ENCODE peak calls at places on chromosome 1, in eight cellular contexts. O is CD8-positive, alpha-beta memory T cell; I is fibroblast of lung; A is endothelial cell of umbilical vein; B is lung; R is CD4-positive, alpha-beta T cell; V is substantia nigra; L is tibial artery. T is an unnamed sample.

GRCh38 chr1:1430114-1430982 is 5.1 kb upstream of the VWA1 start:
- DNase-seq in O (no peak), I (peak), A (peak), B (peak), R (no peak), V (peak), L (peak), T (no peak)

GRCh38 chr1:247642742-247643141 is 36.8 kb downstream of the OR13G1 start:
- DNase-seq in O (no peak), I (no peak), A (no peak), B (no peak), R (no peak), V (no peak), L (no peak), T (no peak)

GRCh38 chr1:227225715-227226346 is 92.5 kb downstream of the CDC42BPA start:
- DNase-seq in O (no peak), I (peak), A (peak), B (no peak), R (no peak), V (no peak), L (no peak), T (peak)

GRCh38 chr1:6330410-6330827 is 63.1 kb downstream of the ACOT7 start:
- DNase-seq in O (no peak), I (peak), A (no peak), B (no peak), R (no peak), V (no peak), L (no peak), T (no peak)

GRCh38 chr1:90476411-90476810 is 240.7 kb downstream of the BARHL2 start:
- DNase-seq in O (no peak), I (no peak), A (no peak), B (no peak), R (no peak), V (no peak), L (no peak), T (no peak)

GRCh38 chr1:3049905-3050304 is 19.1 kb upstream of the PRDM16 start:
- DNase-seq in O (no peak), I (no peak), A (no peak), B (no peak), R (no peak), V (no peak), L (no peak), T (no peak)

GRCh38 chr1:82972841-82973553 is 1025.9 kb downstream of the TTLL7 start:
- DNase-seq in O (no peak), I (no peak), A (no peak), B (no peak), R (no peak), V (no peak), L (no peak), T (no peak)

GRCh38 chr1:84425145-84425876 is 27.0 kb downstream of the DNASE2B start:
- DNase-seq in O (no peak), I (no peak), A (no peak), B (no peak), R (no peak), V (no peak), L (no peak), T (no peak)

GRCh38 chr1:154820646-154821045 is 49.4 kb downstream of the KCNN3 start:
- DNase-seq in O (no peak), I (no peak), A (no peak), B (no peak), R (no peak), V (no peak), L (no peak), T (no peak)

GRCh38 chr1:200040516-200041138 is 13.1 kb downstream of the NR5A2 start:
- DNase-seq in O (no peak), I (peak), A (peak), B (no peak), R (no peak), V (no peak), L (no peak), T (no peak)

GRCh38 chr1:201760516-201760915 is 68.4 kb upstream of the IPO9 start:
- DNase-seq in O (no peak), I (peak), A (no peak), B (no peak), R (no peak), V (no peak), L (no peak), T (no peak)

GRCh38 chr1:25505706-25506385 is 37.6 kb upstream of the LDLRAP1 start:
- DNase-seq in O (no peak), I (no peak), A (no peak), B (no peak), R (no peak), V (no peak), L (no peak), T (no peak)

GRCh38 chr1:3429320-3429719 is 25.1 kb upstream of the ARHGEF16 start:
- DNase-seq in O (no peak), I (no peak), A (no peak), B (no peak), R (no peak), V (no peak), L (no peak), T (no peak)

GRCh38 chr1:209544098-209544497 is 39.4 kb upstream of the CAMK1G start:
- DNase-seq in O (no peak), I (no peak), A (no peak), B (no peak), R (no peak), V (no peak), L (no peak), T (no peak)

GRCh38 chr1:206503591-206504362 is 3.6 kb upstream of the RASSF5 start:
- DNase-seq in O (peak), I (peak), A (peak), B (peak), R (no peak), V (no peak), L (peak), T (peak)

GRCh38 chr1:33687000-33687399 is 176.9 kb upstream of the HMGB4 start:
- DNase-seq in O (no peak), I (no peak), A (no peak), B (no peak), R (no peak), V (no peak), L (no peak), T (no peak)

GRCh38 chr1:40274331-40274730 is 16.3 kb downstream of the ZMPSTE24 start:
- DNase-seq in O (no peak), I (no peak), A (no peak), B (no peak), R (no peak), V (no peak), L (no peak), T (no peak)

GRCh38 chr1:85894651-85895050 is 186.4 kb upstream of the ZNHIT6 start:
- DNase-seq in O (no peak), I (peak), A (peak), B (no peak), R (no peak), V (no peak), L (peak), T (peak)

DNA sequence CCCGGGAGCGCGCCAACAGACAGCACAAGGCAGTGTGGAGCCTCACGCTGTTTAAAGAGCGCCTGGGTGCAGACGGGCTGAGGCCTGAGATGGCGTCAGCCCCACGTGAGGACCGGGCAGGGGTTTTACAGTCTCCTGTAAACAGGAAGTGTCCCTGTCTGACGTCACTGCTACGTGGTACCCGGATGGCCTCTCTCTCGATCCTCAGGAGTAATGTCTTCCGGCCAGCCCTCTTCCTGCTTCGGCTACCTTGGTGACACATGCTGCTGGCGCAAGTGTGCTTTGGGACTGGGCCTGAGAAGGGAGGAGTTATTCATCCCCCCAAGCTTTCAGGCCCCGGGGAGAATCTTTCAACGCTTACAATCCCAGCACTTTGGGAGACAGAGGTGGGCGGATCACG is 41.2 kb downstream of the CNST start:
- DNase-seq in O (no peak), I (no peak), A (no peak), B (no peak), R (no peak), V (no peak), L (no peak), T (no peak)
- H3K27ac ChIP-seq in O (no peak), I (no peak), A (peak), B (peak), R (no peak), V (no peak), L (no peak), T (peak)

GRCh38 chr1:221459558-221459957 is 282.3 kb downstream of the DUSP10 start:
- DNase-seq in O (no peak), I (no peak), A (no peak), B (no peak), R (no peak), V (no peak), L (no peak), T (no peak)

GRCh38 chr1:221458430-221459156 is 283.3 kb downstream of the DUSP10 start:
- DNase-seq in O (no peak), I (peak), A (no peak), B (no peak), R (no peak), V (no peak), L (no peak), T (no peak)

GRCh38 chr1:221457706-221458429 is 284.0 kb downstream of the DUSP10 start:
- DNase-seq in O (no peak), I (no peak), A (no peak), B (no peak), R (no peak), V (no peak), L (no peak), T (no peak)

GRCh38 chr1:221456918-221457317 is 285.0 kb downstream of the DUSP10 start:
- DNase-seq in O (no peak), I (no peak), A (no peak), B (no peak), R (no peak), V (no peak), L (no peak), T (no peak)

DNA sequence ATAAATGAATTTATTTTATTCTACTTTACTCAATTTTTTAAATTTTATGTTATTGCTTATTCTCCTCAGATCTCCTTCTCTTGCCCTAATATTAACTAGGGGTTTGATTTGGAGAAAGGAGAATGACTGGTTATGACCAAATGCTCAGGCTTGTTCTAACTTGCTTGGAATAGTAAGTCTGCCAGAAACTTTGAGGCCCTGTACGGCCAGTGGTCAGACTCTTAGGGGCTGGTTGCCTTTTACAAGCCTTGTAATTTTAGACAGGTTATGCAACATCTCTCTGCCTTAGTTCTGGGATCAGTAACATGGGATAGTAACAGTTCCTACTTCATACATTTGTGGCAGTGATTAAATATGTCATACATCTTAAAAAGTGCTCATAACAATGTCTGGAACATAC is 279.5 kb downstream of the DUSP10 start:
- DNase-seq in O (no peak), I (peak), A (no peak), B (no peak), R (no peak), V (no peak), L (no peak), T (peak)
- H3K27ac ChIP-seq in O (no peak), I (no peak), A (no peak), B (no peak), R (no peak), V (no peak), L (no peak), T (no peak)

DNA sequence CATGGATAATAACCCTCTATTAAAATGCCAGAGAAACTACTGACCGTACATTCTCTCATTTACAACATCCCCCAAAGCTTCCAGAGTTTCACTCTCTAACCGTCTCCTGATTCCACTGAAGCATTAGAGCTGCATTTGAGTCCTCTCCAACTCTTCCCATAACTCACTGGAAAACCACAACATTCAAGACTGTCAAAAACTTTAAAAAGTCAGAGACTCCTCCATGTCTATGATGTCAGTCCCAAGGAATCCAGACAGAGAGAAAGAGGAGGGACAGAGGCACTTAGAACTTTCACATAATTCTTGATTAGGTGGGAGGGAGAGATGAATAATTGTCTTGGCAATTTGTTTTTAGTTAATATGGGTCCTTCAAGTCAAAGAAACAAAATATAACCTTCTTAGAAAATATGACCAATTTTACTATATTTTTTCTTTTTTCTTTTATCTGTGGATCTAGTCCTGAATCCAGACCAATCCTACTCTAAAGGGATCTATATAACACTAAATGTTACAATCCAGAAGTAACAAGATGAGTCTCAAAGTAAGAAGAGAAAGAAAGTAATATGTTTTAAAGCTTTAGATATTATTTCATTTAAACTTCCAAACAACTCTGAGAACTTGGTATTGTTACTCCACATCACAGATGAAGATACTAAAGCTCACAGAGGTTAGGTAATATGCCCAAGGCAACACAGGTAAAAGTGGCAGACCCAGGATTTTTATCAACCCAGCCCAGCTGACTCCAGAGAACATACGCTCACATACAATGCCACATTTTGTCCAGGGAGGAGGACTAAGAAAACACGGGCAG is 23.8 kb downstream of the OTUD7B start:
- DNase-seq in O (no peak), I (peak), A (no peak), B (no peak), R (no peak), V (no peak), L (no peak), T (no peak)
- H3K27ac ChIP-seq in O (no peak), I (peak), A (no peak), B (no peak), R (no peak), V (no peak), L (peak), T (no peak)

DNA sequence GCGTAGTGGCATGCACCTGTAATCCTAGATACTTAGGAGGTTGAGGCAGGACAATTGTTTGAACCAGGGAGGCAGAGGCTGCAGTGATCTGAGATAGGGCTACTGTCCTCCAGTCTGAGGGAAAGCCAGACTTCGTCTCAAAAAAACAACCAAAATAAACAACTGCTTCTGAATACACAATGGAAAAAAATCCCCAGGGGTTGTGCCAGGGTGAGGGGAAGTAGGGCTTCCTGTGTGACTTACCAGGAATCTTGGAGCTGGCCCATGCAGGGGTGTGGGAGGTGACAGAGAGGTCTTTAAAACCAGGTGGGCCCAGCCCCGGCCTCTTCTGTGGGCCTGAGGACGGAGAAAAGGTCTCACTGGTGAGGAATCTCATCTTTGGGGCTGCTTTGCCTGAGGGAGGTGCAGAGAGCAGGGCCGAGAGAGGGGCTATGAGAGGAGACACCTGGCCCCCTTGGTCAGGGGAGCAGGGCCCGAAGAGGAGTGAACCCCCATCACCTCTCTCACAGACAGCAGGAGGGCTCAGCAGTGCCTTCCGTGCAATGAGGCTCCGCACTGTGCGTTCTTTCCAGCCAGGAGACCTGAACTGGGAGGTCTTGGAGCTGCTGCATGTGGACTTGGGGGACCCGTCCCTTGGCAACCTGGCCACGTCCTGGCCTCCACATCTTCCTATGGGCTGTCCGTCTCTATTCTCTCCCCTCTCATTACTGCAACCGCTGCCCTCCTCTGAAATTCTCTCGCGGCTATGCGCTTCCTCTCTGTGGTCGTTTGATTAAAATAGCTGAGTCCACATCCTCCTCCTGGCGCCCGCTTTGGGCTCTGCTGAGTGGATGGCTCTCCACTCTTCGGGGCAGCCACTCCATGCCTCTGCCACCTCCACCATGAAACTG is 10.7 kb downstream of the PLA2G5 start:
- DNase-seq in O (no peak), I (no peak), A (peak), B (no peak), R (no peak), V (no peak), L (no peak), T (no peak)
- H3K27ac ChIP-seq in O (no peak), I (no peak), A (no peak), B (no peak), R (no peak), V (no peak), L (no peak), T (no peak)

DNA sequence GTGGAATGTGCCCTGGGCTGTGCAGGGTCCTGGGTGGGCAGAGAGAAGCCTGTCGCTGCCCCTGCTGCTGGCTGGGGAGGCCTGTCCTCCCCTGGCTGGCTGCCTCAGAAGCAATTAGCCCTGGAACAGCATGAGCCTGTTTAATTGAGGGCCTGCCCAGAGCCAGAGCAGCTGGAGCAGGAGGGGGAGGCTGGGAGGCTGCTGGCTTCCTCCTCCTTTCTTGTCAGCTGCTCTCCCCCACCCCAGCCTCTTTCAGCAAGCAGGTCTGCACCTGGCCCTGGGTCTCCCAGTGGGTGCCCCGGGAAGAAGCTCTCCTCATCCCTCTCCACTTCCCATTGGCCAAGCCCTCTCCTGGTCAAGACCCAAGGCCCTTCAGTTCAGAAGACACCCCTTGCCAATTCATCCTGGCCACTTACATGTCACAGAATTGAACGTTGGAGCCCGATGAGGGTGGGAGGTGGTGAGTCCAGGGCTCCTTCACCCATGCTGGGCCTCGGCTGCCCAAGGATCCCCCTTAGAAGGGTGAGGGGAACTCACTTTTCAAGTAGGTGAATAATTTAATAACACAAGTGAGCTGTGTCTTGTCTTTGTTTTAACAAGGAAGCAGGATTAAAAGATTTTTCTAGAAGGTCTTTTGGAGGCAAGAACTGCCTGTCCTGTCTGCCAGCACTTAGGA is 13.2 kb downstream of the AMPD2 start:
- DNase-seq in O (no peak), I (no peak), A (no peak), B (peak), R (no peak), V (peak), L (no peak), T (no peak)
- H3K27ac ChIP-seq in O (no peak), I (no peak), A (no peak), B (no peak), R (no peak), V (no peak), L (no peak), T (peak)

DNA sequence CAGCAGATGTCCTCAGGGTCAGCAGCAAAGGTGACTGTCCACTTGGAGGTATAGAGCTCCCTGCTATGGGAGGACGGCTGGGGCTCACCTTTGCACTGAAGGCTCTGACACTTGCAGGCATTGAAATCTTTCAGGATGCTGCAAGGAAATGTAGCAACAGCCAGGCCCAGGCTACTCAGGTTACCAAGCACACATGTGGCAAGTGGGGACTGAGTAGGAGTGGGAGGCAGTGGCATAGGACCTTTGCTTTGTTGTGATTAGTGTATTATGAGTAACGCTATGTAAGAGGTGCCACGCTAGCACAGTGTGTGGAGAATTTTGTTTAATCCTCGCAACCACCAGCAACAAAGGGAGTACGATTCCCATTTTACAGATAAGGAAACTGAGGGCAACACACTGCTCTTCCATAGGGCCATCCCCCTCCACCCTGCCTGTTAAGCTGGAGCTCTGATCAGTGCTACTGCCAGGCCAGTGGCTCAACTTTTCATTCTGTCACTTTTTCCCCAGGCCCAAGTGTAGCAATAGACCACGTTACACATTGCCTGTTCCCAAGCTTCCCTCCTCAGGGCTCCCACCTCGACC is 21.2 kb downstream of the TMEM63A start:
- DNase-seq in O (no peak), I (no peak), A (no peak), B (no peak), R (no peak), V (no peak), L (no peak), T (no peak)
- H3K27ac ChIP-seq in O (no peak), I (no peak), A (no peak), B (no peak), R (no peak), V (no peak), L (no peak), T (no peak)

GRCh38 chr1:81424056-81424455 is 376.7 kb upstream of the ADGRL2 start:
- DNase-seq in O (no peak), I (peak), A (no peak), B (no peak), R (no peak), V (no peak), L (no peak), T (no peak)
- H3K27ac ChIP-seq in O (no peak), I (no peak), A (no peak), B (no peak), R (no peak), V (no peak), L (no peak), T (no peak)

T was measured in RWPE1.